ENCODE peak calls at places on chromosome 16, in four cellular contexts. Q, H, C and A are unnamed samples.

GRCh38 chr16:54446639-54447038 is 160.1 kb upstream of the IRX3 start:
- DNase-seq in Q (peak; percentile 87), H (peak; percentile 92), C (no peak), A (no peak)

GRCh38 chr16:29007865-29008593 is 23.2 kb downstream of the LAT start:
- DNase-seq in Q (peak; percentile 77), H (no peak), C (no peak), A (no peak)

GRCh38 chr16:47084198-47084597 is 59.5 kb downstream of the NETO2 start:
- DNase-seq in Q (no peak), H (no peak), C (no peak), A (no peak)

GRCh38 chr16:10065014-10065413 is 117.2 kb downstream of the GRIN2A start:
- DNase-seq in Q (no peak), H (no peak), C (no peak), A (no peak)

GRCh38 chr16:54585966-54586365 is 299.4 kb upstream of the IRX3 start:
- DNase-seq in Q (no peak), H (no peak), C (no peak), A (no peak)

GRCh38 chr16:68645494-68646388 is 631 bp downstream of the CDH3 start:
- DNase-seq in Q (no peak), H (no peak), C (peak; percentile 89), A (no peak)

GRCh38 chr16:80742331-80742730 is 62.1 kb downstream of the CDYL2 start:
- DNase-seq in Q (no peak), H (no peak), C (no peak), A (no peak)

GRCh38 chr16:17222756-17223411 is 247.9 kb downstream of the XYLT1 start:
- DNase-seq in Q (no peak), H (no peak), C (no peak), A (no peak)

GRCh38 chr16:58451945-58452401 is 48.0 kb upstream of the NDRG4 start:
- DNase-seq in Q (peak; percentile 44), H (peak; percentile 56), C (no peak), A (no peak)

GRCh38 chr16:19886061-19886792 is 1.6 kb upstream of the GPRC5B start:
- DNase-seq in Q (peak; percentile 85), H (peak; percentile 89), C (peak; percentile 81), A (peak; percentile 47)
- H3K4me3 ChIP-seq in Q (no peak overlapping the region), H (peak overlapping the region; percentile 48), C (no peak overlapping the region), A (no peak overlapping the region)

GRCh38 chr16:12096162-12096781 is 119.7 kb downstream of the SNX29 start:
- DNase-seq in Q (no peak), H (no peak), C (no peak), A (no peak)
- H3K4me3 ChIP-seq in Q (no peak overlapping the region), H (no peak overlapping the region), C (no peak overlapping the region), A (no peak overlapping the region)

GRCh38 chr16:15847621-15848175 is 9.1 kb downstream of the MYH11 start:
- DNase-seq in Q (no peak), H (no peak), C (no peak), A (no peak)

GRCh38 chr16:15846510-15846909 is 10.3 kb downstream of the MYH11 start:
- DNase-seq in Q (no peak), H (no peak), C (no peak), A (no peak)

GRCh38 chr16:15853021-15853420 is 3.8 kb downstream of the MYH11 start:
- DNase-seq in Q (no peak), H (no peak), C (no peak), A (no peak)

GRCh38 chr16:15854061-15854460 is 2.8 kb downstream of the MYH11 start:
- DNase-seq in Q (no peak), H (no peak), C (no peak), A (no peak)

DNA sequence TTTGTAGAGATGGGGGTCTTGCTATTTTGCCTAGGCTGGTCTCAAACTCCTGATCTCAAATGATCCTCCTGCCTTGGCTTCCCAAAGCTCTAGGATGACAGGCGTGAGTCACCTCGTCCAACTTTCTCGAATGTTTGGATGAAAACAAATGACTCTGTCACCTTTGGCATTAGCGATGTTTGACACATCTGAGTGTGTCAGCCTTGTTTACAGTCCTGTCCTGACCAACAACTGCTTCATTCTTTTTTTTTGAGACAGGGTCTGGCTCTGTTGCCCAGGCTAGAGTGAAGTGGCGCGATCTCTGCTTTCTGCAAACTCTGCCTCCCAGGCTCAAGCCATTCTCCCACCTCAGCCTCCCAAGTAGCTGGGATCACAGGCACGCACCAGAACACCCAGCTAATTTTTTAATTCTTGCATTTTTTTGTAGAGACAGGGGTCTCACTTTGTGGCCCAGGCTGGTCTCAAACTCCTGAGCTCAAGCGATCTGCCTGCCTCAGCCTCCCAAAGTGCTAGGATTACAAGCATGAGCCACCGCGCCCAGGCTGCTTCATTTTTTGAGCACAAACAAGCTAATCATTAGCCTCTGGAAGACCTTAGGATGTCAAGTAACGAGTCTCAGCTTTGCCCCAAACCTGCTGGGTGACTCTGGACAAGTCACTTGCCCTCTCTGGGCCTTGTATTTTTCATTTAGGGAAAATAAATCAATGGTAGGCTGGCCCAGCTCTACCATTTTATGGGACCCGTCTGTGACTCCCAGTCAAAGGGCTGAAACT is 7.4 kb downstream of the MYH11 start:
- DNase-seq in Q (no peak), H (no peak), C (no peak), A (no peak)
- H3K4me3 ChIP-seq in Q (no peak overlapping the region), H (no peak overlapping the region), C (no peak overlapping the region), A (no peak overlapping the region)

GRCh38 chr16:25957707-25958106 is 265.9 kb downstream of the HS3ST4 start:
- DNase-seq in Q (no peak), H (no peak), C (no peak), A (no peak)

GRCh38 chr16:25959216-25959615 is 267.5 kb downstream of the HS3ST4 start:
- DNase-seq in Q (no peak), H (no peak), C (no peak), A (no peak)
- H3K4me3 ChIP-seq in Q (no peak overlapping the region), H (no peak overlapping the region), C (no peak overlapping the region), A (no peak overlapping the region)

DNA sequence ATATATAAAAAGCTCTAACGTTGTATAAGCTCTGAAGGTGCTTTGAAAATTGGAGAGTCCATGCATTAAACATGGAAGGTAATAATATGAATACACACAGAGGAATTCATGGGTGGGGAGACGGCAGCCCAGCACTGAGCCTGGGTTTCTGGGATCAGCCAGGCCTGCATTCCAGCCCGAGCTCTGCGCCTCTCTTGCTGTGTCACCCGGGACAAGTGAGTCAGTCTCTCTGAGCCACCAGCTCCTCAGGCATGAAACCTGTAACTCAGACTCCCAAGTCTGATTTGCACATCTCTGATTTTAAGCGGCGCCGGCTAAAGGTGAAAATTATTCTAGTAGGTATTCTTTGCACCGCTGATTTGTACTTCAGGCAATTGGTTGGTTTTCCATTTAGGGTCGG is 238.8 kb downstream of the MRTFB start:
- DNase-seq in Q (no peak), H (no peak), C (no peak), A (no peak)
- H3K4me3 ChIP-seq in Q (no peak overlapping the region), H (no peak overlapping the region), C (no peak overlapping the region), A (no peak overlapping the region)

DNA sequence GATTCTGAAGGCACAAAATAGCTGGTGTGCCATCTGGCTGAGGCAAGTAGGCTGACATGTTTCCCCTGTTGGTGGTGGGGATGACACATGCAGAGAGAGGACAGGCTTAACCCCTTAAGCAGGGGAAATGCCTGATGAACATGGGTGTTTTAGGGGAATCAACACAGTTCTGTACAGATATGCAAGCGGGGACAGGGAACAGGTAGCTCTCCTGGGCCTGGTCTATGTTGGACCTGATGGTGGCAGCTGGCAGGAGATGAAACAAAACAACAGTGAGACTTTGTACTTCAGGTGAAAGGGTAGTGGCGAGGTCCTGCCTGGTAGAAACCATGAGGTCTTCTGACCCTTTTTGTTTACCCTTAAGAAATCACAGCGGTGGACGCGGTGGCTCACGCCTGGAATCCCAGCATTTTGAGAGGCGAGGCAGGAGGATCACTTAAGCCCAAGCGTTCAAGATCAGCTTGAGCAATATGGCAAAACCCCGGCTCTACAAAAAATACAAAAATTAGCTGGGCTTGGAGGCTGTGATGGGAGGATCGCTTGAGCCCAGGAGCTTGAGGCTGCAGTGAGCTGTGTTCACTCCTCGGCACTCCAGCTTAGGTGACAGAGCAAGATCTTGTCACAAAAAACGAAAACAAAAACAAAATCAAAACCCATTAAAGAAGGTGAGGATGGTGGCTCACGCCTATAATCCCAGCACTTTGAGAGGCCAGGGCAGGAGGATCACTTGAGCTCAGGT is 10.5 kb downstream of the OR1F1 start:
- DNase-seq in Q (no peak), H (no peak), C (no peak), A (no peak)
- H3K4me3 ChIP-seq in Q (no peak overlapping the region), H (no peak overlapping the region), C (no peak overlapping the region), A (no peak overlapping the region)

GRCh38 chr16:88381820-88382451 is 823 bp upstream of the ZNF469 start:
- DNase-seq in Q (no peak), H (no peak), C (peak; percentile 86), A (no peak)

GRCh38 chr16:88380619-88381018 is 2.1 kb upstream of the ZNF469 start:
- DNase-seq in Q (no peak), H (no peak), C (no peak), A (no peak)

GRCh38 chr16:88383401-88384221 is 852 bp downstream of the ZNF469 start:
- DNase-seq in Q (peak; percentile 53), H (no peak), C (peak; percentile 89), A (no peak)

GRCh38 chr16:88384222-88385111 is 1.7 kb downstream of the ZNF469 start:
- DNase-seq in Q (no peak), H (no peak), C (peak; percentile 60), A (no peak)

GRCh38 chr16:88382491-88383400 is at the start of gene ZNF469:
- DNase-seq in Q (peak; percentile 50), H (no peak), C (peak; percentile 93), A (no peak)
- H3K4me3 ChIP-seq in Q (peak within 1 kb of the TSS; percentile 21), H (no peak within 1 kb of the TSS), C (peak within 1 kb of the TSS; percentile 28), A (no peak within 1 kb of the TSS)

GRCh38 chr16:12903325-12904040 is 2.1 kb downstream of the SHISA9 start:
- DNase-seq in Q (no peak), H (no peak), C (peak; percentile 79), A (no peak)
- H3K4me3 ChIP-seq in Q (peak overlapping the region; percentile 27), H (no peak overlapping the region), C (peak overlapping the region; percentile 78), A (no peak overlapping the region)

GRCh38 chr16:65786916-65787315 is 579.6 kb upstream of the CDH5 start:
- DNase-seq in Q (no peak), H (no peak), C (no peak), A (no peak)

GRCh38 chr16:65789546-65789945 is 576.9 kb upstream of the CDH5 start:
- DNase-seq in Q (no peak), H (no peak), C (no peak), A (no peak)

GRCh38 chr16:65789148-65789545 is 577.3 kb upstream of the CDH5 start:
- DNase-seq in Q (no peak), H (no peak), C (no peak), A (no peak)

GRCh38 chr16:65790768-65791167 is 575.7 kb upstream of the CDH5 start:
- DNase-seq in Q (no peak), H (no peak), C (no peak), A (no peak)

DNA sequence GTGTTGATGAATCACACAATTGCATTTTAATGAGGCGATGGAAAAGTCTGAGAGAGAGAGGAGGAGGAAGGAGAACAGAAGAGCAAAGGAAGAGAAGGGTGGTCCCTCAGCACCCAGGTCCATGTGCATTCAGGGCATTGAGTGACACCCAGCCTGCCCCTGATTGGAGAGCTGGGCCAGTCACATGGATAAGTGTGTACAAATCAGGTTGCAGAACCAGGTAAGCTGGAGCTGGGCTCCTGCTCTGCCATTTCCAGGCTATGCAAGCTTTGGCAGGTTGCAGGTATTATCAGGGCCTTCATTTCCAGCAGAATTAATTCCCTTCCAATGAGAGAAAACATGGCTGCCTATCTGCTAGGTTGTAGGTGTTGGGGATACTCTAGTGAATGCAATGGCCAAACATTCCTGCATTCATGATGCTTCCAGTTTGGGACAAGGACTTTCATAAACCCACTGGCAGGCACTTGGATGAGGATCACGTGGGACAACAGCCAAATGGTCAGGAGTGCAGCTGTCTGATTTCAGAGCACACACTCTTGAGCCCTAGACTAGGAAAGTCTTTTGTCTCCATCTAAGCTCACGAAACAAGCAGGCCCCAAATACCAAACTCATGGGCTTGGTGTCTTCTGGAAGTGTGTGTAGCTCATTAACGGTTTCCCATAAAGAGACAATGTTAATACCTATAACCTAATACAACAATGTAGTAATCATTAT is 577.9 kb upstream of the CDH5 start:
- DNase-seq in Q (no peak), H (no peak), C (no peak), A (no peak)
- H3K4me3 ChIP-seq in Q (no peak overlapping the region), H (no peak overlapping the region), C (no peak overlapping the region), A (no peak overlapping the region)